ENCODE peak calls at places on chromosomes 6 and 20, in eight cellular contexts. H, V, E, S, T, R, X and Q are unnamed samples.
A peak's percentile ranks its signal among the peaks of the same experiment; 100 is the strongest.

GRCh38 chr6:149201068-149201655 is 116.3 kb upstream of the TAB2 start:
- DNase-seq in X (no peak), R (no peak), S (no peak), T (no peak), V (no peak), H (no peak), E (no peak), Q (no peak)

GRCh38 chr20:3358676-3359340 is 48.7 kb downstream of the DNAAF9 start:
- DNase-seq in T (no peak), X (no peak), V (no peak), S (peak; percentile 15), R (no peak), H (no peak), E (no peak), Q (no peak)

GRCh38 chr20:62769346-62770071 is 26.8 kb upstream of the MRGBP start:
- DNase-seq in V (no peak), E (no peak), T (no peak), S (no peak), X (no peak), R (no peak), H (peak; percentile 7), Q (no peak)

GRCh38 chr6:41352907-41353306 is 17.5 kb downstream of the NCR2 start:
- DNase-seq in X (no peak), H (no peak), E (no peak), S (no peak), T (no peak), V (no peak), R (no peak), Q (no peak)

GRCh38 chr20:37397076-37397953 is 51.4 kb downstream of the SRC start:
- DNase-seq in S (no peak), T (no peak), R (no peak), X (no peak), H (no peak), V (peak; percentile 46), E (no peak), Q (no peak)

GRCh38 chr6:52929321-52930164 is 20.0 kb upstream of the GSTA3 start:
- DNase-seq in X (no peak), R (no peak), V (no peak), E (no peak), T (no peak), H (no peak), S (peak; percentile 59), Q (peak; percentile 21)

GRCh38 chr20:64223526-64224067 is 32.0 kb upstream of the PCMTD2 start:
- DNase-seq in S (peak; percentile 82), H (no peak), T (no peak), R (peak; percentile 63), V (peak; percentile 89), X (no peak), E (peak; percentile 40), Q (no peak)

GRCh38 chr20:1822564-1823420 is 72.4 kb upstream of the SIRPA start:
- DNase-seq in H (no peak), X (no peak), T (no peak), S (no peak), R (no peak), V (no peak), E (no peak), Q (no peak)

GRCh38 chr6:21587182-21587924 is 6.2 kb upstream of the SOX4 start:
- DNase-seq in T (peak; percentile 59), V (peak; percentile 63), H (peak; percentile 59), X (peak; percentile 40), E (no peak), R (peak; percentile 58), S (peak; percentile 75), Q (peak; percentile 79)

GRCh38 chr6:9522101-9522500 is 892.8 kb downstream of the TFAP2A start:
- DNase-seq in X (no peak), H (no peak), V (no peak), E (no peak), T (no peak), S (no peak), R (no peak), Q (no peak)

GRCh38 chr6:74973621-74974020 is 232.2 kb downstream of the COL12A1 start:
- DNase-seq in E (no peak), T (no peak), X (no peak), H (no peak), R (no peak), S (no peak), V (no peak), Q (no peak)

GRCh38 chr6:2182251-2182650 is 63.2 kb downstream of the GMDS start:
- DNase-seq in E (no peak), H (no peak), T (no peak), X (no peak), S (no peak), R (no peak), V (no peak), Q (no peak)

GRCh38 chr20:25319241-25320034 is 71.2 kb downstream of the ABHD12 start:
- DNase-seq in H (no peak), R (peak; percentile 14), S (no peak), T (no peak), V (no peak), E (peak; percentile 38), X (no peak), Q (no peak)

GRCh38 chr6:39298061-39298460 is 16.2 kb downstream of the KCNK17 start:
- DNase-seq in R (no peak), S (peak; percentile 53), E (no peak), V (no peak), H (peak; percentile 43), T (no peak), X (no peak), Q (no peak)

GRCh38 chr6:34973547-34974248 is 84.6 kb downstream of the ANKS1A start:
- DNase-seq in V (no peak), S (no peak), E (no peak), H (no peak), R (no peak), X (no peak), T (no peak), Q (no peak)
- TF ChIP-seq CTCF in V (no peak), S (no peak), E (no peak), H (no peak), R (no peak), X (no peak), T (no peak), Q (peak; percentile 33)

DNA sequence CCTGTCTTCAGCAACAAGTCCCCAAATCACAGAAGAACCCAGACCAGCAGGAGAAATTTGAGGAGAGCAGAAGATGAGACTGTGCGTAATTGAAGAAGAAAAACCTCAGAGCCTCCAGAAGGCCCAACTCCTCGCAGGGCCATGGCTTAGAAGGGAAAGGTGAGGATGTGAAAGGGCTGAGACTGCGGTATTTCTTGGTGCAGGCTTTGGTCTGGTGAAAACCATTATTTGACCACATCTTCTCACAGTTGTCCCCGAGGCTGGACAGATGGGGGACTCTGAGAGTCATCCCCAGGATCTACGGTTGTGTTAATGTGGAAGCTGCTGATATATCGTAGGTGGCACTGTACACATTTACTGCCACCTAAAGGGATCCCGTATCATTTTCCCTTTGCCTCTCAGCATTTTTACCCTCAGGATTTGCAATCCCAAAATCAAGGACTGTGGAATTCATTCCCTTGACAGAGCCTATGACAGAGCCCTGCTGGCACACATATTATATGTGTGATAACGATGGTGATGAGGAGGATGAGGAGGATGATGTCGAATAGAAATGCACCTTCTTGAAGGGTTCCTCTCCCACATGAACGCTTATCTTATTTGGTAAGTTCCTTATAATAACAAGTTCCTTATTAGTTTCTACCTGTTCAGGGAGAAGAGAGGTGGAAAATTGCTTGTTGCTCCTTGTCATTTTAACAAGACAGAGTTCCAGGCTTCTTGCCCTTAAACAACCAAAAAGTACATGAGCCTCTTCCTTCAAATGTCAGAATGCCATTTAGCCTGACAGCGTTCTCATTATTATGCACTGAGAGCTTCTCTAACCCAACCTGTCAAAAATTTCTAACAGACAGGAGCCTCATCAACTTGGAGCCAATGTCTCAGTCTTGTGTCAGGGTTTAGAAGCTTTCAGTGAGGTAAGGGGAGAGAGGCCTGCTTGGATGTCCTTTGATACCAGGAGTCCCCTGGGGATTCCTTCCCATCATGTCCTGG is 135.8 kb downstream of the PXDC1 start:
- DNase-seq in S (no peak), R (no peak), X (no peak), V (no peak), T (no peak), E (no peak), H (no peak), Q (no peak)
- TF ChIP-seq CTCF in S (no peak), R (no peak), X (no peak), V (no peak), T (no peak), E (no peak), H (no peak), Q (no peak)

GRCh38 chr6:33091957-33092356 is 16.2 kb downstream of the HLA-DPB1 start:
- DNase-seq in H (peak; percentile 39), E (no peak), T (peak; percentile 70), R (no peak), X (peak; percentile 66), S (no peak), V (peak; percentile 89), Q (peak; percentile 75)
- TF ChIP-seq CTCF in H (peak; percentile 30), E (peak; percentile 34), T (peak; percentile 68), R (no peak), X (peak; percentile 74), S (peak; percentile 12), V (peak; percentile 72), Q (peak; percentile 85)

GRCh38 chr6:30769088-30769852 is 24.9 kb upstream of the IER3 start:
- DNase-seq in V (no peak), E (no peak), T (no peak), H (peak; percentile 78), R (peak; percentile 32), X (peak; percentile 35), S (peak; percentile 92), Q (peak; percentile 93)
- TF ChIP-seq CTCF in V (no peak), E (no peak), T (no peak), H (no peak), R (no peak), X (no peak), S (no peak), Q (no peak)

GRCh38 chr6:686528-686927 is 6.4 kb downstream of the EXOC2 start:
- DNase-seq in R (no peak), S (peak; percentile 50), H (no peak), V (no peak), X (no peak), T (no peak), E (no peak), Q (no peak)
- TF ChIP-seq CTCF in R (no peak), S (peak; percentile 39), H (peak; percentile 13), V (no peak), X (peak; percentile 26), T (no peak), E (no peak), Q (no peak)

GRCh38 chr6:32427218-32427617 is 12.5 kb upstream of the HLA-DRA start:
- DNase-seq in H (no peak), E (no peak), R (no peak), X (no peak), T (no peak), S (no peak), V (no peak), Q (no peak)

GRCh38 chr6:32430179-32430578 is 9.5 kb upstream of the HLA-DRA start:
- DNase-seq in X (no peak), H (no peak), S (no peak), E (no peak), V (no peak), T (no peak), R (no peak), Q (no peak)

GRCh38 chr6:32431142-32431541 is 8.5 kb upstream of the HLA-DRA start:
- DNase-seq in H (no peak), X (no peak), V (no peak), T (no peak), R (no peak), S (no peak), E (no peak), Q (no peak)

GRCh38 chr6:32427934-32428474 is 11.7 kb upstream of the HLA-DRA start:
- DNase-seq in T (no peak), V (no peak), X (no peak), S (no peak), H (no peak), E (no peak), R (no peak), Q (no peak)

GRCh38 chr6:32432050-32432450 is 7.6 kb upstream of the HLA-DRA start:
- DNase-seq in S (peak; percentile 55), E (no peak), H (no peak), R (no peak), X (peak; percentile 29), V (no peak), T (peak; percentile 60), Q (no peak)
- TF ChIP-seq CTCF in S (peak; percentile 73), E (peak; percentile 69), H (peak; percentile 35), R (peak; percentile 33), X (peak; percentile 47), V (no peak), T (peak; percentile 83), Q (peak; percentile 69)